ENCODE peak calls at places on chromosomes 5 and 9, in eight cellular contexts. One of them, this sample, is unnamed.
A peak's percentile ranks its signal among the peaks of the same experiment; 100 is the strongest.

GRCh38 chr5:78907255-78907886 is 77.7 kb downstream of the ARSB start:
- DNase-seq in fibroblast of mammary gland: peak; percentile 93
- DNase-seq in astrocyte: peak; percentile 99
- DNase-seq in psoas muscle: peak; percentile 43
- DNase-seq in lower lobe of right lung: no peak
- DNase-seq in cardiac fibroblast: peak; percentile 96
- DNase-seq in neural progenitor cell: no peak
- DNase-seq in osteoblast: peak; percentile 27
- DNase-seq in this sample: peak; percentile 96

GRCh38 chr9:88905506-88905905 is 85.8 kb upstream of the S1PR3 start:
- DNase-seq in fibroblast of mammary gland: peak; percentile 49
- DNase-seq in astrocyte: peak; percentile 41
- DNase-seq in cardiac fibroblast: peak; percentile 71
- DNase-seq in psoas muscle: no peak
- DNase-seq in lower lobe of right lung: no peak
- DNase-seq in osteoblast: no peak
- DNase-seq in neural progenitor cell: no peak
- DNase-seq in this sample: no peak

GRCh38 chr9:79408617-79409016 is 163.1 kb upstream of the TLE4 start:
- DNase-seq in astrocyte: peak; percentile 85
- DNase-seq in osteoblast: peak; percentile 48
- DNase-seq in neural progenitor cell: no peak
- DNase-seq in psoas muscle: no peak
- DNase-seq in cardiac fibroblast: no peak
- DNase-seq in lower lobe of right lung: no peak
- DNase-seq in fibroblast of mammary gland: no peak
- DNase-seq in this sample: no peak

GRCh38 chr9:87699835-87700234 is 26.1 kb upstream of the CTSL start:
- DNase-seq in cardiac fibroblast: no peak
- DNase-seq in neural progenitor cell: no peak
- DNase-seq in lower lobe of right lung: no peak
- DNase-seq in psoas muscle: no peak
- DNase-seq in astrocyte: no peak
- DNase-seq in fibroblast of mammary gland: no peak
- DNase-seq in osteoblast: no peak
- DNase-seq in this sample: no peak

GRCh38 chr5:142978726-142979125 is 208.5 kb downstream of the ARHGAP26 start:
- DNase-seq in lower lobe of right lung: no peak
- DNase-seq in cardiac fibroblast: peak; percentile 31
- DNase-seq in psoas muscle: no peak
- DNase-seq in neural progenitor cell: no peak
- DNase-seq in fibroblast of mammary gland: no peak
- DNase-seq in osteoblast: no peak
- DNase-seq in astrocyte: peak; percentile 52
- DNase-seq in this sample: peak; percentile 14

GRCh38 chr5:103541567-103541966 is 21.0 kb downstream of the NUDT12 start:
- DNase-seq in osteoblast: no peak
- DNase-seq in lower lobe of right lung: no peak
- DNase-seq in fibroblast of mammary gland: no peak
- DNase-seq in psoas muscle: no peak
- DNase-seq in astrocyte: no peak
- DNase-seq in cardiac fibroblast: no peak
- DNase-seq in neural progenitor cell: no peak
- DNase-seq in this sample: no peak

GRCh38 chr5:90022002-90022710 is 387.4 kb downstream of the CETN3 start:
- DNase-seq in fibroblast of mammary gland: peak; percentile 22
- DNase-seq in osteoblast: no peak
- DNase-seq in neural progenitor cell: no peak
- DNase-seq in lower lobe of right lung: no peak
- DNase-seq in astrocyte: peak; percentile 12
- DNase-seq in cardiac fibroblast: no peak
- DNase-seq in psoas muscle: no peak
- DNase-seq in this sample: peak; percentile 28

GRCh38 chr9:124769451-124770358 is 1.4 kb downstream of the NR6A1 start:
- DNase-seq in lower lobe of right lung: peak; percentile 64
- DNase-seq in neural progenitor cell: peak; percentile 67
- DNase-seq in osteoblast: peak; percentile 67
- DNase-seq in psoas muscle: no peak
- DNase-seq in fibroblast of mammary gland: no peak
- DNase-seq in cardiac fibroblast: no peak
- DNase-seq in astrocyte: no peak
- DNase-seq in this sample: no peak

GRCh38 chr9:81777514-81777913 is 88.2 kb upstream of the TLE1 start:
- DNase-seq in lower lobe of right lung: no peak
- DNase-seq in osteoblast: no peak
- DNase-seq in psoas muscle: no peak
- DNase-seq in astrocyte: no peak
- DNase-seq in neural progenitor cell: no peak
- DNase-seq in cardiac fibroblast: no peak
- DNase-seq in fibroblast of mammary gland: no peak
- DNase-seq in this sample: peak; percentile 21

GRCh38 chr9:138100711-138101349 is 223.2 kb downstream of the CACNA1B start:
- DNase-seq in psoas muscle: no peak
- DNase-seq in fibroblast of mammary gland: no peak
- DNase-seq in astrocyte: no peak
- DNase-seq in cardiac fibroblast: no peak
- DNase-seq in lower lobe of right lung: peak; percentile 36
- DNase-seq in osteoblast: peak; percentile 31
- DNase-seq in neural progenitor cell: peak; percentile 23
- DNase-seq in this sample: no peak

GRCh38 chr9:121744002-121744686 is 92.7 kb downstream of the DAB2IP start:
- DNase-seq in osteoblast: peak; percentile 95
- DNase-seq in lower lobe of right lung: no peak
- DNase-seq in psoas muscle: peak; percentile 65
- DNase-seq in fibroblast of mammary gland: peak; percentile 45
- DNase-seq in cardiac fibroblast: peak; percentile 45
- DNase-seq in neural progenitor cell: peak; percentile 46
- DNase-seq in astrocyte: peak; percentile 35
- DNase-seq in this sample: peak; percentile 71

GRCh38 chr9:69070201-69070600 is 34.6 kb downstream of the FXN start:
- DNase-seq in astrocyte: no peak
- DNase-seq in lower lobe of right lung: no peak
- DNase-seq in fibroblast of mammary gland: no peak
- DNase-seq in neural progenitor cell: no peak
- DNase-seq in osteoblast: no peak
- DNase-seq in cardiac fibroblast: no peak
- DNase-seq in psoas muscle: no peak
- DNase-seq in this sample: no peak

GRCh38 chr5:158952951-158953350 is 146.8 kb downstream of the EBF1 start:
- DNase-seq in cardiac fibroblast: no peak
- DNase-seq in astrocyte: no peak
- DNase-seq in fibroblast of mammary gland: peak; percentile 35
- DNase-seq in neural progenitor cell: no peak
- DNase-seq in psoas muscle: no peak
- DNase-seq in osteoblast: no peak
- DNase-seq in lower lobe of right lung: no peak
- DNase-seq in this sample: no peak

GRCh38 chr5:178323961-178324360 is 91.4 kb upstream of the PHYKPL start:
- DNase-seq in lower lobe of right lung: no peak
- DNase-seq in astrocyte: no peak
- DNase-seq in cardiac fibroblast: no peak
- DNase-seq in neural progenitor cell: no peak
- DNase-seq in fibroblast of mammary gland: no peak
- DNase-seq in osteoblast: no peak
- DNase-seq in psoas muscle: no peak
- DNase-seq in this sample: no peak

GRCh38 chr5:82641362-82641988 is 363.3 kb upstream of the RPS23 start:
- DNase-seq in astrocyte: peak; percentile 77
- DNase-seq in neural progenitor cell: peak; percentile 67
- DNase-seq in lower lobe of right lung: no peak
- DNase-seq in fibroblast of mammary gland: peak; percentile 91
- DNase-seq in cardiac fibroblast: peak; percentile 93
- DNase-seq in osteoblast: no peak
- DNase-seq in psoas muscle: peak; percentile 51
- DNase-seq in this sample: peak; percentile 96

GRCh38 chr9:68546596-68547390 is 6.1 kb upstream of the TMEM252 start:
- DNase-seq in lower lobe of right lung: no peak
- DNase-seq in neural progenitor cell: no peak
- DNase-seq in psoas muscle: no peak
- DNase-seq in fibroblast of mammary gland: no peak
- DNase-seq in cardiac fibroblast: no peak
- DNase-seq in astrocyte: no peak
- DNase-seq in osteoblast: no peak
- DNase-seq in this sample: no peak

GRCh38 chr5:119290161-119290569 is 65.7 kb upstream of the TNFAIP8 start:
- DNase-seq in osteoblast: no peak
- DNase-seq in neural progenitor cell: no peak
- DNase-seq in cardiac fibroblast: peak; percentile 72
- DNase-seq in fibroblast of mammary gland: no peak
- DNase-seq in lower lobe of right lung: no peak
- DNase-seq in psoas muscle: no peak
- DNase-seq in astrocyte: peak; percentile 55
- DNase-seq in this sample: no peak

GRCh38 chr5:119291056-119291455 is 64.8 kb upstream of the TNFAIP8 start:
- DNase-seq in cardiac fibroblast: no peak
- DNase-seq in astrocyte: no peak
- DNase-seq in psoas muscle: no peak
- DNase-seq in neural progenitor cell: no peak
- DNase-seq in lower lobe of right lung: no peak
- DNase-seq in osteoblast: no peak
- DNase-seq in fibroblast of mammary gland: no peak
- DNase-seq in this sample: no peak

GRCh38 chr5:119289413-119289812 is 66.4 kb upstream of the TNFAIP8 start:
- DNase-seq in cardiac fibroblast: no peak
- DNase-seq in fibroblast of mammary gland: no peak
- DNase-seq in lower lobe of right lung: no peak
- DNase-seq in astrocyte: no peak
- DNase-seq in osteoblast: no peak
- DNase-seq in psoas muscle: no peak
- DNase-seq in neural progenitor cell: no peak
- DNase-seq in this sample: no peak

GRCh38 chr5:119291877-119292276 is 63.9 kb upstream of the TNFAIP8 start:
- DNase-seq in astrocyte: no peak
- DNase-seq in lower lobe of right lung: no peak
- DNase-seq in psoas muscle: no peak
- DNase-seq in osteoblast: no peak
- DNase-seq in neural progenitor cell: no peak
- DNase-seq in cardiac fibroblast: no peak
- DNase-seq in fibroblast of mammary gland: no peak
- DNase-seq in this sample: no peak

GRCh38 chr5:119290607-119291006 is 65.2 kb upstream of the TNFAIP8 start:
- DNase-seq in lower lobe of right lung: no peak
- DNase-seq in osteoblast: no peak
- DNase-seq in psoas muscle: no peak
- DNase-seq in astrocyte: no peak
- DNase-seq in fibroblast of mammary gland: no peak
- DNase-seq in cardiac fibroblast: no peak
- DNase-seq in neural progenitor cell: no peak
- DNase-seq in this sample: no peak
- H3K4me3 ChIP-seq in lower lobe of right lung: no peak overlapping the region
- H3K4me3 ChIP-seq in osteoblast: no peak overlapping the region
- H3K4me3 ChIP-seq in psoas muscle: no peak overlapping the region
- H3K4me3 ChIP-seq in astrocyte: no peak overlapping the region
- H3K4me3 ChIP-seq in fibroblast of mammary gland: no peak overlapping the region
- H3K4me3 ChIP-seq in cardiac fibroblast: no peak overlapping the region
- H3K4me3 ChIP-seq in neural progenitor cell: no peak overlapping the region
- H3K4me3 ChIP-seq in this sample: no peak overlapping the region

DNA sequence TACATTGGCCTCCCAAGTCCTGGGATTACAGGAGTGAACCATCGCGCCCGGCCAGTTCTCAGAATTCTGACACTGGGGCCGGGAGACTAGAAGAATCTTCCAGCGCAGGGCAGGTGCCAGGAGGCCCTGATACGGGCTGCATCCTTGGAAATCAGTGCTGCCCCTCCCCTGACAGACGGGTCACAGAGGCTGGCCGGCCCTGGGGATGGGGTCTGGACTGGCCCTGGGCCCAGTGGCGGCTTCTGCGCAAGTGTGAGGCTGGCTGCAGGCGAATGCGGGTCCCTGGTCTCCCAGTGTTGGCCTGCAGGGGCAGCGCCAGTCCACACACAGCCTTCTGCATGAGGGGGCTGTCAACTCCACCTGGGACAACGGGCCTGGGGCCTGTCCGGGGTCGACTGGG is 831 bp upstream of the TBC1D9B start:
- DNase-seq in lower lobe of right lung: no peak
- DNase-seq in fibroblast of mammary gland: no peak
- DNase-seq in astrocyte: no peak
- DNase-seq in psoas muscle: peak; percentile 48
- DNase-seq in osteoblast: peak; percentile 23
- DNase-seq in neural progenitor cell: peak; percentile 75
- DNase-seq in cardiac fibroblast: no peak
- DNase-seq in this sample: no peak
- TF ChIP-seq CTCF in lower lobe of right lung: no peak
- TF ChIP-seq CTCF in fibroblast of mammary gland: peak; percentile 15
- TF ChIP-seq CTCF in astrocyte: no peak
- TF ChIP-seq CTCF in psoas muscle: no peak
- TF ChIP-seq CTCF in osteoblast: peak; percentile 26
- TF ChIP-seq CTCF in neural progenitor cell: peak; percentile 54
- TF ChIP-seq CTCF in cardiac fibroblast: no peak
- TF ChIP-seq CTCF in this sample: no peak

GRCh38 chr9:133428579-133429215 is 6.5 kb downstream of the ADAMTS13 start:
- DNase-seq in psoas muscle: no peak
- DNase-seq in astrocyte: no peak
- DNase-seq in lower lobe of right lung: no peak
- DNase-seq in fibroblast of mammary gland: no peak
- DNase-seq in neural progenitor cell: peak; percentile 87
- DNase-seq in osteoblast: peak; percentile 92
- DNase-seq in cardiac fibroblast: no peak
- DNase-seq in this sample: no peak
- H3K4me3 ChIP-seq in psoas muscle: peak overlapping the region; percentile 22
- H3K4me3 ChIP-seq in astrocyte: no peak overlapping the region
- H3K4me3 ChIP-seq in lower lobe of right lung: peak overlapping the region; percentile 43
- H3K4me3 ChIP-seq in fibroblast of mammary gland: no peak overlapping the region
- H3K4me3 ChIP-seq in neural progenitor cell: peak overlapping the region; percentile 42
- H3K4me3 ChIP-seq in osteoblast: no peak overlapping the region
- H3K4me3 ChIP-seq in cardiac fibroblast: peak overlapping the region; percentile 29
- H3K4me3 ChIP-seq in this sample: peak overlapping the region; percentile 28

DNA sequence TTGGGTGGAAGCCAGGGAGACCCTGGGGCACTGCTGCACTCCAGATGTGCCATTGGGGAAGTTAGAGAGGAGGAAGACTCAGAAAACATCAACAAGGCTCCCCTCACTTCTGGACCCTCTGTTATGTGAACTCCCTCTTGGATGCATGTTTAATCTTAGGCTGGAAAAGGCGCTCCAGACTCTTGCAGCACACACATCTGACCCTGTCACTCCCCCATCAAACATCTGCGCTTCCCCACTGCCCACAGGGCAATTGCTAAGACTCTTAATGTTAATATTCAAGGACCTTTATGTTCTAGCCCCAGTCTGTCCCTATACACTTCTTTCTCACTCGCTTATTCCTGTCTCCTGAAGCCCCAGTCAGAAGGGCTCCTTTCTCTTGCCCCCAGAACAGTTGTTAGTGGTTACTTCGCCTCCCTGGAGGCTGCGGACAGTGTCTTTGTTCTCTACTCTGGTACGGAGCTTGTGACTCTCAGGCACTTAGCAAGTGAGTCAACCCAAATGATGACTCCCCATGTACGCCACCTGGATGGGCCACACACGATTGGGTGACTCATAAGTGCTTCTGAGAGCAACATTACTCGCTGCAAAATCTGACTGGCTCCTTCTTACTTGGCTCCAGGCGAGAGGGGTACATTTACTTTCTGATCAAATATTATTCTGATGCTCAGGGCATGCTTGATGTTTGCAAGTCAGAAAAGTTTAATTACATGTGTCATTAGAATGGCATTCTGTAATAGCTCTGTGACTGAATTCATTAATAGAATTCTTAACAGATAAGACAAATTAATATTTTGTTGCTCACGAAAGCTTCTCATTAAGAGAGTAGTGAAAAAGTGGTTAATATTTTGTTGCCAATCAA is 193.6 kb downstream of the HSPA4 start:
- DNase-seq in neural progenitor cell: no peak
- DNase-seq in cardiac fibroblast: peak; percentile 92
- DNase-seq in lower lobe of right lung: peak; percentile 21
- DNase-seq in astrocyte: peak; percentile 98
- DNase-seq in psoas muscle: no peak
- DNase-seq in fibroblast of mammary gland: peak; percentile 97
- DNase-seq in osteoblast: peak; percentile 90
- DNase-seq in this sample: peak; percentile 83
- TF ChIP-seq CTCF in neural progenitor cell: no peak
- TF ChIP-seq CTCF in cardiac fibroblast: no peak
- TF ChIP-seq CTCF in lower lobe of right lung: no peak
- TF ChIP-seq CTCF in astrocyte: no peak
- TF ChIP-seq CTCF in psoas muscle: no peak
- TF ChIP-seq CTCF in fibroblast of mammary gland: no peak
- TF ChIP-seq CTCF in osteoblast: no peak
- TF ChIP-seq CTCF in this sample: no peak

This sample was measured in fibroblast of the aortic adventitia.